ENCODE peak calls at places on chromosomes 3 and 15, in ten cellular contexts. N is stimulated activated CD4-positive, alpha-beta T cell treated with anti-CD3 and anti-CD28 coated beads, Interleukin-12 subunit alpha, Interleukin-12 subunit beta, amount 100 ng/mL, for 4 hours; E is H54; A is suprapubic skin; M is NCI-H1105; Q is Daoy; D is A172; W is psoas muscle; F is GF-D8; C is effector memory CD4-positive, alpha-beta T cell. K is an unnamed sample.

GRCh38 chr3:88151358-88151757 is 1.6 kb downstream of the C3orf38 start:
- DNase-seq in W (no peak), Q (no peak), A (no peak), F (no peak), D (peak), N (no peak), E (no peak), C (no peak), M (no peak), K (no peak)

GRCh38 chr3:43748179-43748578 is 57.4 kb downstream of the ABHD5 start:
- DNase-seq in F (no peak), Q (peak), E (no peak), C (no peak), A (no peak), M (no peak), W (no peak), D (peak), N (no peak), K (no peak)

GRCh38 chr15:25378501-25378901 is 60.3 kb downstream of the UBE3A start:
- DNase-seq in Q (no peak), W (no peak), C (no peak), F (no peak), E (no peak), M (no peak), D (no peak), A (no peak), N (no peak), K (no peak)

GRCh38 chr15:40064231-40064894 is 25.4 kb upstream of the SRP14 start:
- DNase-seq in A (no peak), F (no peak), D (peak), M (no peak), C (no peak), W (no peak), Q (peak), E (no peak), N (no peak), K (peak)

GRCh38 chr3:150925751-150926201 is 20.5 kb upstream of the MINDY4B start:
- DNase-seq in F (no peak), A (no peak), W (peak), M (peak), E (peak), N (peak), Q (peak), D (peak), C (no peak), K (no peak)

GRCh38 chr3:38479431-38480092 is 16.6 kb upstream of the EXOG start:
- DNase-seq in M (peak), E (peak), F (peak), Q (peak), A (no peak), W (peak), C (no peak), N (peak), D (peak), K (peak)

GRCh38 chr3:113166719-113167492 is 44.5 kb upstream of the BOC start:
- DNase-seq in M (peak), W (peak), Q (peak), A (peak), D (peak), C (no peak), E (no peak), N (no peak), F (no peak), K (no peak)

GRCh38 chr15:61660579-61660978 is 399.7 kb downstream of the VPS13C start:
- DNase-seq in Q (no peak), M (no peak), W (no peak), N (no peak), F (no peak), D (no peak), C (no peak), A (peak), E (no peak), K (no peak)

GRCh38 chr3:81513591-81513990 is 247.9 kb downstream of the GBE1 start:
- DNase-seq in E (no peak), Q (no peak), M (no peak), W (no peak), D (no peak), A (no peak), C (no peak), F (no peak), N (no peak), K (no peak)

GRCh38 chr3:126132751-126133511 is 47.5 kb downstream of the ALDH1L1 start:
- DNase-seq in F (no peak), D (no peak), N (no peak), E (no peak), M (no peak), Q (peak), A (peak), W (peak), C (no peak), K (no peak)

GRCh38 chr3:81339040-81339845 is 422.2 kb downstream of the GBE1 start:
- DNase-seq in D (peak), N (no peak), E (no peak), M (no peak), A (no peak), W (no peak), C (no peak), F (no peak), Q (no peak), K (no peak)

GRCh38 chr3:2856793-2857135 is 253.4 kb downstream of the IL5RA start:
- DNase-seq in F (no peak), C (no peak), D (no peak), E (no peak), N (no peak), Q (peak), W (no peak), A (no peak), M (no peak), K (no peak)

GRCh38 chr3:64685800-64686445 is 1.9 kb downstream of the ADAMTS9 start:
- DNase-seq in W (peak), M (peak), Q (peak), F (no peak), D (peak), N (no peak), C (no peak), A (peak), E (no peak), K (peak)

GRCh38 chr3:183185696-183186095 is 23.2 kb upstream of the LAMP3 start:
- DNase-seq in W (no peak), E (peak), Q (peak), C (no peak), F (no peak), N (no peak), A (no peak), M (no peak), D (peak), K (peak)

GRCh38 chr15:72319360-72319984 is 485 bp downstream of the CELF6 start:
- DNase-seq in F (no peak), M (no peak), E (no peak), A (peak), Q (peak), W (peak), C (no peak), N (peak), D (peak), K (no peak)

GRCh38 chr15:31427411-31427810 is 100.8 kb downstream of the KLF13 start:
- DNase-seq in E (no peak), N (no peak), F (no peak), Q (no peak), M (no peak), W (no peak), A (no peak), D (no peak), C (no peak), K (no peak)

GRCh38 chr3:124360626-124361025 is 368.7 kb upstream of the ROPN1 start:
- DNase-seq in N (no peak), A (no peak), W (no peak), F (no peak), M (no peak), C (no peak), Q (no peak), D (no peak), E (no peak), K (no peak)

K was measured in pulmonary artery endothelial cell.